ENCODE peak calls at places on chromosomes 5 and 9, in eight cellular contexts. One of them, this sample, is unnamed.

GRCh38 chr5:147050172-147050571 is 171.6 kb upstream of the PPP2R2B start:
- DNase-seq in choroid plexus epithelial cell: no peak
- DNase-seq in mesothelial cell of epicardium: no peak
- DNase-seq in foreskin fibroblast: no peak
- DNase-seq in WTC11: no peak
- DNase-seq in Panc1: no peak
- DNase-seq in fibroblast of the aortic adventitia: no peak
- DNase-seq in cardiac fibroblast: no peak
- DNase-seq in this sample: no peak

GRCh38 chr5:143434261-143435206 is 31.0 kb upstream of the NR3C1 start:
- DNase-seq in mesothelial cell of epicardium: no peak
- DNase-seq in WTC11: no peak
- DNase-seq in foreskin fibroblast: no peak
- DNase-seq in fibroblast of the aortic adventitia: peak; percentile 54
- DNase-seq in cardiac fibroblast: no peak
- DNase-seq in choroid plexus epithelial cell: no peak
- DNase-seq in Panc1: no peak
- DNase-seq in this sample: no peak

GRCh38 chr5:31537856-31538255 is 5.8 kb downstream of the C5orf22 start:
- DNase-seq in choroid plexus epithelial cell: peak; percentile 83
- DNase-seq in Panc1: no peak
- DNase-seq in foreskin fibroblast: no peak
- DNase-seq in cardiac fibroblast: peak; percentile 42
- DNase-seq in mesothelial cell of epicardium: no peak
- DNase-seq in fibroblast of the aortic adventitia: peak; percentile 8
- DNase-seq in WTC11: no peak
- DNase-seq in this sample: no peak

GRCh38 chr5:96597441-96598020 is 64.6 kb upstream of the CAST start:
- DNase-seq in Panc1: peak; percentile 51
- DNase-seq in fibroblast of the aortic adventitia: peak; percentile 6
- DNase-seq in foreskin fibroblast: no peak
- DNase-seq in WTC11: no peak
- DNase-seq in choroid plexus epithelial cell: peak; percentile 63
- DNase-seq in cardiac fibroblast: no peak
- DNase-seq in mesothelial cell of epicardium: no peak
- DNase-seq in this sample: no peak

GRCh38 chr9:22169243-22169642 is 160.1 kb upstream of the CDKN2B start:
- DNase-seq in mesothelial cell of epicardium: no peak
- DNase-seq in Panc1: no peak
- DNase-seq in WTC11: no peak
- DNase-seq in cardiac fibroblast: peak; percentile 64
- DNase-seq in foreskin fibroblast: peak; percentile 73
- DNase-seq in fibroblast of the aortic adventitia: peak; percentile 57
- DNase-seq in choroid plexus epithelial cell: peak; percentile 71
- DNase-seq in this sample: no peak

GRCh38 chr5:15286659-15287058 is 213.3 kb upstream of the FBXL7 start:
- DNase-seq in foreskin fibroblast: peak; percentile 6
- DNase-seq in choroid plexus epithelial cell: peak; percentile 28
- DNase-seq in mesothelial cell of epicardium: no peak
- DNase-seq in cardiac fibroblast: no peak
- DNase-seq in WTC11: no peak
- DNase-seq in fibroblast of the aortic adventitia: peak; percentile 0
- DNase-seq in Panc1: no peak
- DNase-seq in this sample: no peak

GRCh38 chr9:88653926-88654325 is 118.9 kb downstream of the NXNL2 start:
- DNase-seq in foreskin fibroblast: peak; percentile 70
- DNase-seq in Panc1: no peak
- DNase-seq in mesothelial cell of epicardium: no peak
- DNase-seq in choroid plexus epithelial cell: peak; percentile 24
- DNase-seq in WTC11: no peak
- DNase-seq in cardiac fibroblast: peak; percentile 42
- DNase-seq in fibroblast of the aortic adventitia: peak; percentile 61
- DNase-seq in this sample: no peak

GRCh38 chr5:176619203-176619568 is 9.2 kb upstream of the GPRIN1 start:
- DNase-seq in foreskin fibroblast: peak; percentile 89
- DNase-seq in fibroblast of the aortic adventitia: peak; percentile 79
- DNase-seq in WTC11: peak; percentile 98
- DNase-seq in Panc1: no peak
- DNase-seq in choroid plexus epithelial cell: peak; percentile 92
- DNase-seq in mesothelial cell of epicardium: no peak
- DNase-seq in cardiac fibroblast: peak; percentile 88
- DNase-seq in this sample: no peak

GRCh38 chr5:68251386-68251785 is 35.8 kb downstream of the PIK3R1 start:
- DNase-seq in foreskin fibroblast: peak; percentile 30
- DNase-seq in WTC11: no peak
- DNase-seq in mesothelial cell of epicardium: no peak
- DNase-seq in Panc1: no peak
- DNase-seq in fibroblast of the aortic adventitia: no peak
- DNase-seq in cardiac fibroblast: peak; percentile 50
- DNase-seq in choroid plexus epithelial cell: peak; percentile 47
- DNase-seq in this sample: peak; percentile 61

GRCh38 chr9:86838883-86839497 is 108.3 kb downstream of the GAS1 start:
- DNase-seq in choroid plexus epithelial cell: no peak
- DNase-seq in WTC11: no peak
- DNase-seq in foreskin fibroblast: no peak
- DNase-seq in fibroblast of the aortic adventitia: no peak
- DNase-seq in cardiac fibroblast: peak; percentile 16
- DNase-seq in Panc1: no peak
- DNase-seq in mesothelial cell of epicardium: no peak
- DNase-seq in this sample: no peak

GRCh38 chr5:155004138-155004744 is 9.3 kb upstream of the KIF4B start:
- DNase-seq in foreskin fibroblast: no peak
- DNase-seq in mesothelial cell of epicardium: no peak
- DNase-seq in WTC11: peak; percentile 69
- DNase-seq in Panc1: no peak
- DNase-seq in fibroblast of the aortic adventitia: peak; percentile 5
- DNase-seq in cardiac fibroblast: peak; percentile 28
- DNase-seq in choroid plexus epithelial cell: peak; percentile 32
- DNase-seq in this sample: no peak

GRCh38 chr5:107808671-107809137 is 138.0 kb upstream of the EFNA5 start:
- DNase-seq in Panc1: no peak
- DNase-seq in WTC11: peak; percentile 85
- DNase-seq in mesothelial cell of epicardium: peak; percentile 52
- DNase-seq in choroid plexus epithelial cell: peak; percentile 38
- DNase-seq in fibroblast of the aortic adventitia: no peak
- DNase-seq in cardiac fibroblast: no peak
- DNase-seq in foreskin fibroblast: no peak
- DNase-seq in this sample: no peak

GRCh38 chr5:173812811-173813550 is 75.2 kb upstream of the CPEB4 start:
- DNase-seq in Panc1: no peak
- DNase-seq in foreskin fibroblast: no peak
- DNase-seq in fibroblast of the aortic adventitia: peak; percentile 28
- DNase-seq in mesothelial cell of epicardium: no peak
- DNase-seq in WTC11: no peak
- DNase-seq in cardiac fibroblast: peak; percentile 69
- DNase-seq in choroid plexus epithelial cell: peak; percentile 71
- DNase-seq in this sample: no peak

GRCh38 chr5:142110988-142111687 is 2.6 kb downstream of the NDFIP1 start:
- DNase-seq in WTC11: no peak
- DNase-seq in cardiac fibroblast: no peak
- DNase-seq in foreskin fibroblast: no peak
- DNase-seq in mesothelial cell of epicardium: no peak
- DNase-seq in Panc1: no peak
- DNase-seq in choroid plexus epithelial cell: no peak
- DNase-seq in fibroblast of the aortic adventitia: no peak
- DNase-seq in this sample: no peak

GRCh38 chr9:110143969-110144545 is 63.9 kb downstream of the C9orf152 start:
- DNase-seq in WTC11: no peak
- DNase-seq in mesothelial cell of epicardium: no peak
- DNase-seq in foreskin fibroblast: no peak
- DNase-seq in cardiac fibroblast: no peak
- DNase-seq in choroid plexus epithelial cell: no peak
- DNase-seq in Panc1: no peak
- DNase-seq in fibroblast of the aortic adventitia: no peak
- DNase-seq in this sample: no peak

GRCh38 chr9:135440620-135441019 is 39.0 kb upstream of the PPP1R26 start:
- DNase-seq in cardiac fibroblast: no peak
- DNase-seq in Panc1: no peak
- DNase-seq in mesothelial cell of epicardium: no peak
- DNase-seq in foreskin fibroblast: no peak
- DNase-seq in choroid plexus epithelial cell: no peak
- DNase-seq in WTC11: peak; percentile 24
- DNase-seq in fibroblast of the aortic adventitia: no peak
- DNase-seq in this sample: no peak

GRCh38 chr5:127536687-127537086 is 19.2 kb downstream of the PRRC1 start:
- DNase-seq in foreskin fibroblast: no peak
- DNase-seq in fibroblast of the aortic adventitia: peak; percentile 35
- DNase-seq in cardiac fibroblast: peak; percentile 15
- DNase-seq in choroid plexus epithelial cell: peak; percentile 38
- DNase-seq in WTC11: no peak
- DNase-seq in Panc1: no peak
- DNase-seq in mesothelial cell of epicardium: no peak
- DNase-seq in this sample: no peak
- TF ChIP-seq CTCF in foreskin fibroblast: no peak
- TF ChIP-seq CTCF in fibroblast of the aortic adventitia: peak; percentile 39
- TF ChIP-seq CTCF in cardiac fibroblast: peak; percentile 19
- TF ChIP-seq CTCF in choroid plexus epithelial cell: peak; percentile 37
- TF ChIP-seq CTCF in WTC11: no peak
- TF ChIP-seq CTCF in Panc1: peak; percentile 39
- TF ChIP-seq CTCF in mesothelial cell of epicardium: peak; percentile 34
- TF ChIP-seq CTCF in this sample: no peak

GRCh38 chr5:16457451-16457850 is 8.1 kb downstream of the ZNF622 start:
- DNase-seq in WTC11: no peak
- DNase-seq in Panc1: no peak
- DNase-seq in mesothelial cell of epicardium: no peak
- DNase-seq in cardiac fibroblast: no peak
- DNase-seq in foreskin fibroblast: no peak
- DNase-seq in choroid plexus epithelial cell: peak; percentile 46
- DNase-seq in fibroblast of the aortic adventitia: no peak
- DNase-seq in this sample: no peak
- TF ChIP-seq CTCF in WTC11: no peak
- TF ChIP-seq CTCF in Panc1: no peak
- TF ChIP-seq CTCF in mesothelial cell of epicardium: no peak
- TF ChIP-seq CTCF in cardiac fibroblast: peak; percentile 1
- TF ChIP-seq CTCF in foreskin fibroblast: no peak
- TF ChIP-seq CTCF in choroid plexus epithelial cell: peak; percentile 57
- TF ChIP-seq CTCF in fibroblast of the aortic adventitia: peak; percentile 17
- TF ChIP-seq CTCF in this sample: no peak

GRCh38 chr9:7560669-7561305 is 238.8 kb downstream of the DMAC1 start:
- DNase-seq in fibroblast of the aortic adventitia: no peak
- DNase-seq in WTC11: no peak
- DNase-seq in choroid plexus epithelial cell: no peak
- DNase-seq in mesothelial cell of epicardium: no peak
- DNase-seq in cardiac fibroblast: no peak
- DNase-seq in Panc1: no peak
- DNase-seq in foreskin fibroblast: no peak
- DNase-seq in this sample: no peak
- TF ChIP-seq CTCF in fibroblast of the aortic adventitia: no peak
- TF ChIP-seq CTCF in WTC11: no peak
- TF ChIP-seq CTCF in choroid plexus epithelial cell: no peak
- TF ChIP-seq CTCF in mesothelial cell of epicardium: no peak
- TF ChIP-seq CTCF in cardiac fibroblast: no peak
- TF ChIP-seq CTCF in Panc1: no peak
- TF ChIP-seq CTCF in foreskin fibroblast: no peak
- TF ChIP-seq CTCF in this sample: no peak

DNA sequence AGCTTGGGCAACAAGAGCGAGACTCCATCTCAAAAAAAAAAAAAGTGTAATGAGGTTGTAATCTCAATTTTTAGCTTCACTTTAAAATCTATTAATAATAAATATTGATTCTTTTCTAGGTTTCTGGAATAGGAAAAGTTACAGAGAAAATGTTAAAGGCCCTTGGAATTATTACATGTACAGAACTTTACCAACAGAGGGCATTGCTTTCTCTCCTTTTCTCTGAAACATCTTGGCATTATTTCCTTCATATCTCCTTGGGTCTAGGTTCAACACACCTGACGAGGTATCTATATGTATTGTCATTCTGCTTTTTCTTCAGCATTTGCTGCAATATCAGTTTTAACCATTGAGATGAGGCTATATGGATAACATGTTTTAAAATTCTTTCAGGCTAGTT is 26.6 kb upstream of the ANKDD1B start:
- DNase-seq in mesothelial cell of epicardium: no peak
- DNase-seq in Panc1: no peak
- DNase-seq in cardiac fibroblast: no peak
- DNase-seq in fibroblast of the aortic adventitia: no peak
- DNase-seq in foreskin fibroblast: no peak
- DNase-seq in WTC11: no peak
- DNase-seq in choroid plexus epithelial cell: peak; percentile 41
- DNase-seq in this sample: no peak
- TF ChIP-seq CTCF in mesothelial cell of epicardium: peak; percentile 25
- TF ChIP-seq CTCF in Panc1: peak; percentile 35
- TF ChIP-seq CTCF in cardiac fibroblast: peak; percentile 33
- TF ChIP-seq CTCF in fibroblast of the aortic adventitia: no peak
- TF ChIP-seq CTCF in foreskin fibroblast: peak; percentile 14
- TF ChIP-seq CTCF in WTC11: no peak
- TF ChIP-seq CTCF in choroid plexus epithelial cell: peak; percentile 55
- TF ChIP-seq CTCF in this sample: no peak